ENCODE peak calls at places on chromosomes 6 and 20, in four cellular contexts. K is NCI-H2081, R is Peyer's patch, L is AG20443. X is an unnamed sample.

GRCh38 chr6:36633915-36634314 is 39.8 kb downstream of the SRSF3 start:
- DNase-seq in R (no peak), K (peak), L (peak), X (no peak)

GRCh38 chr20:62599216-62600110 is 42.8 kb upstream of the SLCO4A1 start:
- DNase-seq in R (no peak), L (no peak), K (no peak), X (no peak)

GRCh38 chr6:106579281-106579680 is 50.0 kb downstream of the RTN4IP1 start:
- DNase-seq in L (peak), R (no peak), K (no peak), X (no peak)

GRCh38 chr6:31760790-31761189 is 1.7 kb upstream of the SAPCD1 start:
- DNase-seq in L (no peak), R (no peak), K (no peak), X (no peak)

GRCh38 chr6:41039060-41039998 is at the start of gene UNC5CL:
- DNase-seq in L (peak), K (peak), R (peak), X (peak)

GRCh38 chr20:57835462-57836455 is 125.9 kb upstream of the PMEPA1 start:
- DNase-seq in R (no peak), K (no peak), L (peak), X (no peak)

GRCh38 chr6:85008311-85009015 is 244.1 kb upstream of the TBX18 start:
- DNase-seq in R (no peak), K (no peak), L (peak), X (no peak)

GRCh38 chr6:455835-456234 is 64.3 kb downstream of the IRF4 start:
- DNase-seq in K (no peak), L (no peak), R (no peak), X (no peak)

GRCh38 chr6:137791281-137792159 is 75.5 kb upstream of the TNFAIP3 start:
- DNase-seq in K (no peak), L (no peak), R (no peak), X (no peak)

GRCh38 chr6:99416892-99417767 is 8.0 kb downstream of the PNISR start:
- DNase-seq in R (no peak), K (no peak), L (no peak), X (no peak)

GRCh38 chr20:62163986-62164762 is 18.7 kb upstream of the MTG2 start:
- DNase-seq in L (no peak), K (no peak), R (no peak), X (no peak)

GRCh38 chr20:55882922-55883321 is 122.4 kb downstream of the CBLN4 start:
- DNase-seq in R (peak), L (no peak), K (no peak), X (no peak)

X was measured in germinal center.